ENCODE peak calls at places on chromosomes 12 and 14, in eight cellular contexts. G is PC-3; W is spleen; S is adipocyte; N is lower lobe of right lung; E is esophagus squamous epithelium; U is CD8-positive, alpha-beta T cell; L is HCT116. M is an unnamed sample.

GRCh38 chr14:50667491-50668007 is 557 bp downstream of the SAV1 start:
- DNase-seq in G (peak; percentile 46), W (no peak), S (no peak), N (no peak), E (no peak), U (peak; percentile 46), L (no peak), M (no peak)

GRCh38 chr12:10361622-10362021 is 28.2 kb downstream of the KLRK1 start:
- DNase-seq in G (peak; percentile 66), W (no peak), S (peak; percentile 51), N (no peak), E (no peak), U (no peak), L (no peak), M (no peak)

GRCh38 chr12:92244036-92244435 is 98.4 kb upstream of the BTG1 start:
- DNase-seq in G (no peak), W (no peak), S (peak; percentile 71), N (no peak), E (no peak), U (no peak), L (no peak), M (no peak)

GRCh38 chr14:33767721-33768457 is 183.0 kb downstream of the EGLN3 start:
- DNase-seq in G (no peak), W (no peak), S (peak; percentile 27), N (no peak), E (no peak), U (no peak), L (no peak), M (no peak)

GRCh38 chr14:103073367-103073875 is 10.6 kb upstream of the LBHD2 start:
- DNase-seq in G (no peak), W (peak; percentile 69), S (no peak), N (no peak), E (no peak), U (no peak), L (no peak), M (no peak)

GRCh38 chr12:12716151-12716844 is 870 bp upstream of the CDKN1B start:
- DNase-seq in G (peak; percentile 7), W (no peak), S (peak; percentile 62), N (no peak), E (no peak), U (peak; percentile 30), L (no peak), M (no peak)

GRCh38 chr12:89980236-89980635 is 271.6 kb upstream of the ATP2B1 start:
- DNase-seq in G (peak; percentile 52), W (no peak), S (peak; percentile 50), N (no peak), E (no peak), U (no peak), L (no peak), M (no peak)

GRCh38 chr12:10612954-10613333 is 465 bp downstream of the MAGOHB start:
- DNase-seq in G (peak; percentile 7), W (no peak), S (no peak), N (no peak), E (no peak), U (peak; percentile 15), L (no peak), M (no peak)

GRCh38 chr12:42090899-42091298 is 53.8 kb downstream of the GXYLT1 start:
- DNase-seq in G (peak; percentile 64), W (no peak), S (peak; percentile 62), N (no peak), E (no peak), U (no peak), L (no peak), M (no peak)

GRCh38 chr14:23362200-23362599 is 2.8 kb downstream of the EFS start:
- DNase-seq in G (peak; percentile 4), W (peak; percentile 8), S (peak; percentile 40), N (no peak), E (no peak), U (no peak), L (no peak), M (no peak)

GRCh38 chr14:23929822-23930294 is 23.7 kb upstream of the DHRS4 start:
- DNase-seq in G (peak; percentile 86), W (peak; percentile 84), S (peak; percentile 93), N (peak; percentile 60), E (no peak), U (peak; percentile 76), L (peak; percentile 59), M (peak; percentile 64)

GRCh38 chr14:36281309-36281708 is 39.1 kb downstream of the MBIP start:
- DNase-seq in G (no peak), W (no peak), S (no peak), N (no peak), E (no peak), U (no peak), L (no peak), M (no peak)

GRCh38 chr12:30756074-30756473 is 1.3 kb upstream of the CAPRIN2 start:
- DNase-seq in G (no peak), W (no peak), S (no peak), N (no peak), E (no peak), U (no peak), L (no peak), M (no peak)

GRCh38 chr12:102652645-102653313 is 172.4 kb upstream of the IGF1 start:
- DNase-seq in G (no peak), W (no peak), S (no peak), N (no peak), E (no peak), U (no peak), L (no peak), M (no peak)

GRCh38 chr12:104619305-104619704 is 162.6 kb downstream of the CHST11 start:
- DNase-seq in G (no peak), W (no peak), S (no peak), N (no peak), E (no peak), U (no peak), L (no peak), M (no peak)

GRCh38 chr12:11347810-11348209 is 37.6 kb upstream of the PRB4 start:
- DNase-seq in G (peak; percentile 31), W (no peak), S (no peak), N (no peak), E (no peak), U (no peak), L (no peak), M (no peak)

GRCh38 chr14:73176673-73177072 is 40.4 kb downstream of the PSEN1 start:
- DNase-seq in G (no peak), W (no peak), S (peak; percentile 61), N (no peak), E (no peak), U (no peak), L (no peak), M (no peak)

GRCh38 chr12:58395470-58395869 is 454.1 kb downstream of the ATP23 start:
- DNase-seq in G (peak; percentile 78), W (no peak), S (no peak), N (no peak), E (no peak), U (no peak), L (peak; percentile 26), M (no peak)

GRCh38 chr14:77151245-77151644 is 9.7 kb upstream of the ZDHHC22 start:
- DNase-seq in G (peak; percentile 71), W (peak; percentile 21), S (peak; percentile 49), N (no peak), E (no peak), U (no peak), L (no peak), M (no peak)

GRCh38 chr14:71467419-71467818 is 464.8 kb upstream of the RGS6 start:
- DNase-seq in G (no peak), W (no peak), S (peak; percentile 66), N (no peak), E (no peak), U (no peak), L (no peak), M (peak; percentile 74)

GRCh38 chr14:51295666-51296263 is 55.7 kb downstream of the TMX1 start:
- DNase-seq in G (peak; percentile 64), W (no peak), S (no peak), N (no peak), E (no peak), U (no peak), L (no peak), M (no peak)

GRCh38 chr12:105418232-105418631 is 87.7 kb downstream of the C12orf75 start:
- DNase-seq in G (peak; percentile 81), W (no peak), S (peak; percentile 74), N (no peak), E (no peak), U (no peak), L (no peak), M (peak; percentile 62)

GRCh38 chr14:18656627-18657026 is 55.7 kb downstream of the OR11H12 start:
- DNase-seq in G (no peak), W (no peak), S (no peak), N (no peak), E (no peak), U (no peak), L (no peak), M (no peak)

GRCh38 chr14:18660585-18660922 is 59.6 kb downstream of the OR11H12 start:
- DNase-seq in G (no peak), W (no peak), S (no peak), N (no peak), E (no peak), U (no peak), L (no peak), M (no peak)
- H3K9me3 ChIP-seq in G (peaks cover 7% of the 10 kb centered on the region), W (no peaks in the 10 kb centered on the region), S (no peaks in the 10 kb centered on the region), N (no peaks in the 10 kb centered on the region), E (peaks cover 32% of the 10 kb centered on the region), U (no peaks in the 10 kb centered on the region), L (peaks cover 50% of the 10 kb centered on the region), M (no peaks in the 10 kb centered on the region)

GRCh38 chr14:101878222-101879211 is 85.9 kb upstream of the DYNC1H1 start:
- DNase-seq in G (no peak), W (peak; percentile 70), S (no peak), N (no peak), E (no peak), U (peak; percentile 56), L (no peak), M (no peak)

GRCh38 chr14:101879212-101880015 is 85.0 kb upstream of the DYNC1H1 start:
- DNase-seq in G (no peak), W (peak; percentile 74), S (no peak), N (no peak), E (no peak), U (no peak), L (no peak), M (no peak)

GRCh38 chr14:101881426-101881825 is 82.9 kb upstream of the DYNC1H1 start:
- DNase-seq in G (no peak), W (no peak), S (no peak), N (no peak), E (no peak), U (no peak), L (no peak), M (no peak)

GRCh38 chr14:101877766-101878165 is 86.6 kb upstream of the DYNC1H1 start:
- DNase-seq in G (no peak), W (no peak), S (no peak), N (no peak), E (no peak), U (no peak), L (no peak), M (no peak)

GRCh38 chr14:101880016-101880297 is 84.4 kb upstream of the DYNC1H1 start:
- DNase-seq in G (no peak), W (no peak), S (no peak), N (no peak), E (no peak), U (no peak), L (no peak), M (no peak)
- H3K36me3 ChIP-seq in G (peaks cover 2% of the 10 kb centered on the region), W (peaks cover 30% of the 10 kb centered on the region), S (peaks cover 20% of the 10 kb centered on the region), N (peaks cover 51% of the 10 kb centered on the region), E (peaks cover 65% of the 10 kb centered on the region), U (peaks cover 41% of the 10 kb centered on the region), L (no peaks in the 10 kb centered on the region), M (peaks cover 4% of the 10 kb centered on the region)

GRCh38 chr12:34372003-34372402 is 349.7 kb downstream of the ALG10 start:
- DNase-seq in G (no peak), W (no peak), S (no peak), N (no peak), E (no peak), U (no peak), L (no peak), M (no peak)
- H3K9me3 ChIP-seq in G (no peaks in the 10 kb centered on the region), W (no peaks in the 10 kb centered on the region), S (no peaks in the 10 kb centered on the region), N (peaks cover 9% of the 10 kb centered on the region), E (peaks cover 99% of the 10 kb centered on the region), U (no peaks in the 10 kb centered on the region), L (no peaks in the 10 kb centered on the region), M (no peaks in the 10 kb centered on the region)

GRCh38 chr12:81779216-81779615 is 20.1 kb upstream of the PPFIA2 start:
- DNase-seq in G (no peak), W (no peak), S (no peak), N (no peak), E (no peak), U (no peak), L (no peak), M (no peak)
- H3K36me3 ChIP-seq in G (no peaks in the 10 kb centered on the region), W (no peaks in the 10 kb centered on the region), S (no peaks in the 10 kb centered on the region), N (no peaks in the 10 kb centered on the region), E (no peaks in the 10 kb centered on the region), U (no peaks in the 10 kb centered on the region), L (no peaks in the 10 kb centered on the region), M (no peaks in the 10 kb centered on the region)